ENCODE peak calls at places on chromosome X, in seven cellular contexts. One of them, this sample, is unnamed.

GRCh38 chrX:150060406-150060805 is 122.1 kb upstream of the EOLA2 start:
- DNase-seq in caudate nucleus: no peak
- DNase-seq in NB4: no peak
- DNase-seq in GM20000: no peak
- DNase-seq in MV-4-11: no peak
- DNase-seq in left ventricle myocardium inferior: no peak
- DNase-seq in T-helper 2 cell: no peak
- DNase-seq in this sample: no peak

GRCh38 chrX:130347336-130347735 is 7.6 kb downstream of the SLC25A14 start:
- DNase-seq in caudate nucleus: no peak
- DNase-seq in NB4: no peak
- DNase-seq in GM20000: no peak
- DNase-seq in MV-4-11: no peak
- DNase-seq in left ventricle myocardium inferior: no peak
- DNase-seq in T-helper 2 cell: no peak
- DNase-seq in this sample: no peak

GRCh38 chrX:12011075-12011474 is 127.2 kb upstream of the FRMPD4 start:
- DNase-seq in caudate nucleus: no peak
- DNase-seq in NB4: no peak
- DNase-seq in GM20000: no peak
- DNase-seq in MV-4-11: no peak
- DNase-seq in left ventricle myocardium inferior: no peak
- DNase-seq in T-helper 2 cell: no peak
- DNase-seq in this sample: no peak

GRCh38 chrX:2176274-2176673 is 324.5 kb downstream of the DHRSX start:
- DNase-seq in caudate nucleus: no peak
- DNase-seq in NB4: no peak
- DNase-seq in GM20000: no peak
- DNase-seq in MV-4-11: no peak
- DNase-seq in left ventricle myocardium inferior: no peak
- DNase-seq in T-helper 2 cell: no peak
- DNase-seq in this sample: no peak

GRCh38 chrX:38694394-38694793 is 106.9 kb upstream of the MID1IP1 start:
- DNase-seq in caudate nucleus: no peak
- DNase-seq in NB4: no peak
- DNase-seq in GM20000: no peak
- DNase-seq in MV-4-11: no peak
- DNase-seq in left ventricle myocardium inferior: no peak
- DNase-seq in T-helper 2 cell: no peak
- DNase-seq in this sample: no peak

GRCh38 chrX:46178763-46179162 is 366.5 kb downstream of the ZNF674 start:
- DNase-seq in caudate nucleus: no peak
- DNase-seq in NB4: peak
- DNase-seq in GM20000: no peak
- DNase-seq in MV-4-11: no peak
- DNase-seq in left ventricle myocardium inferior: no peak
- DNase-seq in T-helper 2 cell: no peak
- DNase-seq in this sample: peak

GRCh38 chrX:63784346-63784901 is 590 bp downstream of the ARHGEF9 start:
- DNase-seq in caudate nucleus: no peak
- DNase-seq in NB4: no peak
- DNase-seq in GM20000: no peak
- DNase-seq in MV-4-11: no peak
- DNase-seq in left ventricle myocardium inferior: peak
- DNase-seq in T-helper 2 cell: no peak
- DNase-seq in this sample: no peak

GRCh38 chrX:22118161-22118830 is 86.2 kb downstream of the PHEX start:
- DNase-seq in caudate nucleus: no peak
- DNase-seq in NB4: no peak
- DNase-seq in GM20000: peak
- DNase-seq in MV-4-11: no peak
- DNase-seq in left ventricle myocardium inferior: no peak
- DNase-seq in T-helper 2 cell: no peak
- DNase-seq in this sample: no peak

GRCh38 chrX:130330706-130331105 is 9.0 kb upstream of the SLC25A14 start:
- DNase-seq in caudate nucleus: no peak
- DNase-seq in NB4: peak
- DNase-seq in GM20000: peak
- DNase-seq in MV-4-11: peak
- DNase-seq in left ventricle myocardium inferior: peak
- DNase-seq in T-helper 2 cell: peak
- DNase-seq in this sample: peak

GRCh38 chrX:18927558-18927957 is 56.4 kb downstream of the PHKA2 start:
- DNase-seq in caudate nucleus: no peak
- DNase-seq in NB4: no peak
- DNase-seq in GM20000: no peak
- DNase-seq in MV-4-11: no peak
- DNase-seq in left ventricle myocardium inferior: no peak
- DNase-seq in T-helper 2 cell: no peak
- DNase-seq in this sample: no peak

GRCh38 chrX:139203681-139204575 is 326.6 kb upstream of the F9 start:
- DNase-seq in caudate nucleus: no peak
- DNase-seq in NB4: no peak
- DNase-seq in GM20000: peak
- DNase-seq in MV-4-11: no peak
- DNase-seq in left ventricle myocardium inferior: no peak
- DNase-seq in T-helper 2 cell: no peak
- DNase-seq in this sample: no peak

GRCh38 chrX:107324493-107325310 is 118.3 kb downstream of the DNAAF6 start:
- DNase-seq in caudate nucleus: no peak
- DNase-seq in NB4: peak
- DNase-seq in GM20000: no peak
- DNase-seq in MV-4-11: no peak
- DNase-seq in left ventricle myocardium inferior: no peak
- DNase-seq in T-helper 2 cell: no peak
- DNase-seq in this sample: peak

GRCh38 chrX:102746134-102746584 is 25.6 kb downstream of the GPRASP3 start:
- DNase-seq in caudate nucleus: no peak
- DNase-seq in NB4: no peak
- DNase-seq in GM20000: peak
- DNase-seq in MV-4-11: no peak
- DNase-seq in left ventricle myocardium inferior: peak
- DNase-seq in T-helper 2 cell: no peak
- DNase-seq in this sample: no peak

GRCh38 chrX:78555401-78555980 is 103.6 kb downstream of the RTL3 start:
- DNase-seq in caudate nucleus: no peak
- DNase-seq in NB4: peak
- DNase-seq in GM20000: peak
- DNase-seq in MV-4-11: peak
- DNase-seq in left ventricle myocardium inferior: no peak
- DNase-seq in T-helper 2 cell: no peak
- DNase-seq in this sample: peak

GRCh38 chrX:119062750-119063374 is 9.9 kb upstream of the CT47C1 start:
- DNase-seq in caudate nucleus: no peak
- DNase-seq in NB4: no peak
- DNase-seq in GM20000: no peak
- DNase-seq in MV-4-11: no peak
- DNase-seq in left ventricle myocardium inferior: no peak
- DNase-seq in T-helper 2 cell: no peak
- DNase-seq in this sample: no peak

This sample was measured in Kasumi-1.